ENCODE peak calls at places on chromosomes 3 and 15, in four cellular contexts. One of them, this sample, is unnamed. For H3K9me3, the result is how much of the 10 kb centered on the place peaks cover.

GRCh38 chr3:98573231-98573728 is 20.1 kb downstream of the CPOX start:
- DNase-seq in AG04450: no peak
- DNase-seq in A549: peak
- DNase-seq in HCT116: no peak
- DNase-seq in this sample: no peak

GRCh38 chr15:59303641-59304433 is 68.8 kb downstream of the MYO1E start:
- DNase-seq in AG04450: no peak
- DNase-seq in A549: no peak
- DNase-seq in HCT116: no peak
- DNase-seq in this sample: no peak

GRCh38 chr3:48039487-48040190 is 23.4 kb upstream of the MAP4 start:
- DNase-seq in HCT116: peak
- DNase-seq in AG04450: no peak
- DNase-seq in A549: peak
- DNase-seq in this sample: no peak

GRCh38 chr15:27671794-27672438 is 427.2 kb downstream of the OCA2 start:
- DNase-seq in A549: no peak
- DNase-seq in HCT116: no peak
- DNase-seq in AG04450: no peak
- DNase-seq in this sample: no peak

GRCh38 chr3:124862006-124862405 is 25.2 kb downstream of the ITGB5 start:
- DNase-seq in HCT116: no peak
- DNase-seq in AG04450: no peak
- DNase-seq in A549: no peak
- DNase-seq in this sample: peak

GRCh38 chr3:190494907-190495306 is 19.0 kb upstream of the IL1RAP start:
- DNase-seq in AG04450: no peak
- DNase-seq in HCT116: no peak
- DNase-seq in A549: no peak
- DNase-seq in this sample: no peak

GRCh38 chr15:39860200-39860599 is 59.9 kb downstream of the GPR176 start:
- DNase-seq in HCT116: no peak
- DNase-seq in AG04450: no peak
- DNase-seq in A549: no peak
- DNase-seq in this sample: no peak

GRCh38 chr3:100008081-100008698 is 106.1 kb downstream of the FILIP1L start:
- DNase-seq in A549: no peak
- DNase-seq in AG04450: no peak
- DNase-seq in HCT116: no peak
- DNase-seq in this sample: no peak

GRCh38 chr3:24101676-24102168 is 156.6 kb downstream of the NR1D2 start:
- DNase-seq in A549: no peak
- DNase-seq in HCT116: no peak
- DNase-seq in AG04450: no peak
- DNase-seq in this sample: no peak

GRCh38 chr3:160330690-160331089 is 68.3 kb downstream of the IFT80 start:
- DNase-seq in AG04450: no peak
- DNase-seq in A549: no peak
- DNase-seq in HCT116: no peak
- DNase-seq in this sample: no peak

GRCh38 chr3:160330111-160330510 is 68.9 kb downstream of the IFT80 start:
- DNase-seq in A549: no peak
- DNase-seq in AG04450: no peak
- DNase-seq in HCT116: no peak
- DNase-seq in this sample: no peak

DNA sequence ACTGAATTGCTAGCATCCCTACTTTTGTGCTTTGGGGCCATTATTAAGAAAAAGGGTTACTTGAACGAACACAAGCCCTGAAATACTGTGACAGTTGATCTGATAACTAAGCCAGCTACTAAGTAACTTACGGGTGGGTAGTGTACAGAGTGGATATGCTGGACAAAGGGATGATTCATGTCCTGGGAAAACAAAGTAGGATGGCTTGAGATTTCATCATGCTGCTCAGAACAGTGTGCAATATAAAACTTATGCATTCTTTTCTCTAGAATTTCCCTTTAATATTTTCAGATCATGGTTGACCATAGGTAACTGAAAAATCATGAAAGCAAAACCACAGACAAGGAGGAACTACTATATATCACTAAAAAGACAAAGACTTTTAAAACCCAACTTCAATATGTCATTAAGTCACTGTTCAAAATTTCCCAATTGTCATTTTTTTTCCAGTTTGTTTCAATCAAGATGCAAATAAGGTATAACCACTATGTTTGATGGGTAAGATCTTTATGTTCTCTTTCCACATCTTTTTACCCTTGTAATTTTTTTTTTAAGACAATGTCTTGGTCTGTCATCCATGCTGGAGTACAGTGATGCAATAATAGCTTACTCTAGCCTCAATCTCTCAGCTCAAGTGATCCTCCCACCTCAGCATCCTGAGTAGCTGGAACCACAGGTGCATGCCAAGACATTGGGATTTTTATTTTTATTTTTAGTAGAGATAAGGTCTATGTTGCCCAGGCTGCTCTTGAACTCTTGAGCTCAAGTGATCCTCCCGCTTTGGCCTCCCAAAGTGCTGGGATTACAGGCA is 67.7 kb downstream of the IFT80 start:
- DNase-seq in HCT116: peak
- DNase-seq in AG04450: peak
- DNase-seq in A549: peak
- DNase-seq in this sample: peak
- H3K27ac ChIP-seq in HCT116: no peak
- H3K27ac ChIP-seq in AG04450: peak
- H3K27ac ChIP-seq in A549: peak
- H3K27ac ChIP-seq in this sample: no peak

GRCh38 chr15:82680200-82681102 is 29.2 kb downstream of the AP3B2 start:
- DNase-seq in HCT116: no peak
- DNase-seq in A549: peak
- DNase-seq in AG04450: no peak
- DNase-seq in this sample: no peak
- H3K4me3 ChIP-seq in HCT116: no peak
- H3K4me3 ChIP-seq in A549: peak
- H3K4me3 ChIP-seq in AG04450: no peak
- H3K4me3 ChIP-seq in this sample: no peak

GRCh38 chr3:25493786-25494185 is 65.7 kb downstream of the RARB start:
- DNase-seq in HCT116: no peak
- DNase-seq in AG04450: no peak
- DNase-seq in A549: peak
- DNase-seq in this sample: no peak

GRCh38 chr3:25497096-25497495 is 69.0 kb downstream of the RARB start:
- DNase-seq in A549: no peak
- DNase-seq in HCT116: no peak
- DNase-seq in AG04450: no peak
- DNase-seq in this sample: no peak

GRCh38 chr3:25493246-25493645 is 65.2 kb downstream of the RARB start:
- DNase-seq in HCT116: no peak
- DNase-seq in AG04450: no peak
- DNase-seq in A549: no peak
- DNase-seq in this sample: no peak

GRCh38 chr3:25495726-25496125 is 67.7 kb downstream of the RARB start:
- DNase-seq in AG04450: no peak
- DNase-seq in HCT116: no peak
- DNase-seq in A549: no peak
- DNase-seq in this sample: no peak

GRCh38 chr3:25495304-25495703 is 67.2 kb downstream of the RARB start:
- DNase-seq in AG04450: no peak
- DNase-seq in HCT116: no peak
- DNase-seq in A549: no peak
- DNase-seq in this sample: no peak
- H3K9me3 ChIP-seq in AG04450: under half
- H3K9me3 ChIP-seq in HCT116: under half
- H3K9me3 ChIP-seq in A549: half or more
- H3K9me3 ChIP-seq in this sample: under half

DNA sequence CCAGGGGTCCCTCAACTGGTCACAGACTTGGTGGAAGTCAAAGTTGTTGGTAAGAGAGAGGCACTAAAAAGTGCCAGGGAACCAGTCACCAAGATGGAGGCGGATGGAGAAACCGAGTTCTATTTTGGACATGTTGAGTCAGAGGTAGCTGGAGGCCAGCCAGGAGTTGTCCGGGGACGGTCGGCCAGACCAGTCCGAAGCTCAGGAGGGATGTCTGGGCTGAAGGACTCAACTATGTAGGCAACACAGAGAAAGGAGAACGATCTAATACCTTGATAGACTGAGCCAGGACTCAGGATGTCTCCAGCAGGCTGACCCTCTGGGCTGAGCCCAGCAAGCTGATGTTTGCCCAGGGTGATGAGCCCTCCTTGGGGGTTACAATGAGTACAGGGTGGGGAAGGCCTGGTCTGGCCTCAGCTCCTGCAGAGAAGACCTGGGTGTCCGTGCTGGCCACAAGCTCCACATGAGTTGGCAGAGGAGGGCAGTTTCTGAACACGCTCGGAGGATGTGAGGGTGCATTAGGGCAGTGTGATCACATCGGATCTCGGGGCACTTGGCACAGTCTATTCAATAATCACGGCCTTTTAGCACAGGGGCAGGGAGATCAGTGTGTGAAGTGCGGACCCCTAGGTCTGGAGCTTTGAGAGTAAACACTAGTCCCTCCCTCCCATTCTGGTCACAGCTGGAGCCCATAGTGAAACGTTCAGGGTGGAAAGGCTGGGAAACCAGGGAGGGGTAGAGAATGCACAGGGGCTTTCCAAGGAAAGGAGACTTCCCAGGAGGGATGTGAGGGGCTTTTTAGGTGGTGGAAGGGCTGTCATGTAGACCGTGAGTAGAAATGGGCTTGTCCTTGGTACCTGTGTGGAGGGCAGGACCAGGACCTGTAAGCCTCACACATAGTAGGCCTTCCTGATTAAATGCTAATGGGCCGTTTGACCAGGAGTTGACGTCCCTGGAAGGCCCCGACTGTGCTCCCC is 111.9 kb downstream of the ETFA start:
- DNase-seq in AG04450: peak
- DNase-seq in A549: no peak
- DNase-seq in HCT116: peak
- DNase-seq in this sample: no peak
- H3K27ac ChIP-seq in AG04450: peak
- H3K27ac ChIP-seq in A549: peak
- H3K27ac ChIP-seq in HCT116: peak
- H3K27ac ChIP-seq in this sample: no peak

GRCh38 chr15:73697033-73697467 is 12.9 kb downstream of the CD276 start:
- DNase-seq in A549: no peak
- DNase-seq in AG04450: peak
- DNase-seq in HCT116: no peak
- DNase-seq in this sample: peak
- H3K4me3 ChIP-seq in A549: no peak
- H3K4me3 ChIP-seq in AG04450: no peak
- H3K4me3 ChIP-seq in HCT116: no peak
- H3K4me3 ChIP-seq in this sample: no peak

DNA sequence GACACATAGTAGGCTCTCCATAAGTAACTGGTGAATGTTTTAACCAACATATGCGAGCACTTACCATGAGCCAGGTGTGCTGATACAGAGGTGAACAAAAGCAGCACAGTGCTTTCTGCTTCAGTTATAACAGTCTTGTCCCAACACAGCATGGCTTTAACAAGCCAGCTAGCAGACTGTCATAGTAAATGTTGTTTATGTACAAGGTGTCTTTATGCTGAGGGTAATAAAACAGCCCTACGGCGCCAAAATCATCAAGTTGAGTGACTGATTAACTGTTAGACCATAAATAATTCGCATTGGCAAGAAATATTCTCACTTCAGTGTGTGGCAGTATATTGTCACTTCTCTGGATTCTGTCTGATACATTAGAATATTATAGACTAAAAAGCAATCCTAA is 646.0 kb upstream of the CFAP20DC start:
- DNase-seq in HCT116: no peak
- DNase-seq in A549: no peak
- DNase-seq in AG04450: no peak
- DNase-seq in this sample: no peak
- H3K9me3 ChIP-seq in HCT116: under half
- H3K9me3 ChIP-seq in A549: under half
- H3K9me3 ChIP-seq in AG04450: under half
- H3K9me3 ChIP-seq in this sample: under half

DNA sequence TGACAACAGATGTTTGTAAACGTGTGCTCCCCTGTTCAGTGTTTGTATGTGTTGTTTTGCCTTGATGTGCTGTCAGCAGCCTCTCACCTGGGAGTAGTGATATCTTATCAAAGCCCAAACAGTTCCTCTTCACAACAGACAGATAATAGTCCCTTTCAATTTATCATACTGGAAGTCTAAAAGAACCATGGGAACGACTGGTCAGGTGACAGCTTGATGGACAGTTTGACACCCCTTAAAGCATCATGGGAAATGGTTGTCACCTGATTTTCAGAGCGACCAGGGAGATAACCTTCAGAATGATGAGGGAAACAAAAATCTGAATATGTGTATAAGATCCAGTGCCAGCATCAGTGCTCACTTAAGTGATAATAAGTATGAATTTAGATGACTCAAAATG is 146.3 kb upstream of the SOX2 start:
- DNase-seq in A549: no peak
- DNase-seq in HCT116: no peak
- DNase-seq in AG04450: no peak
- DNase-seq in this sample: no peak
- H3K27ac ChIP-seq in A549: no peak
- H3K27ac ChIP-seq in HCT116: no peak
- H3K27ac ChIP-seq in AG04450: no peak
- H3K27ac ChIP-seq in this sample: no peak

This sample was measured in SJCRH30.